ENCODE peak calls at places on chromosomes 5 and 9, in five cellular contexts. W is CD8-positive, alpha-beta T cell; Y is coronary artery; E is MM.1S; H is fibroblast of lung. A is an unnamed sample.

GRCh38 chr5:31916327-31916726 is 257.8 kb downstream of the GOLPH3 start:
- DNase-seq in Y (no peak), E (no peak), H (no peak), W (no peak), A (no peak)

GRCh38 chr5:115806986-115807653 is 9.3 kb downstream of the CDO1 start:
- DNase-seq in W (no peak), E (no peak), H (no peak), Y (no peak), A (no peak)

GRCh38 chr5:112479418-112479817 is 60.3 kb upstream of the EPB41L4A start:
- DNase-seq in W (no peak), E (no peak), Y (no peak), H (peak), A (peak)

GRCh38 chr5:135208555-135209494 is 174.8 kb upstream of the PITX1 start:
- DNase-seq in Y (peak), W (no peak), E (no peak), H (peak), A (peak)

GRCh38 chr9:133956520-133957076 is 35.5 kb downstream of the VAV2 start:
- DNase-seq in E (no peak), H (peak), W (no peak), Y (no peak), A (no peak)

GRCh38 chr5:13553896-13554295 is 390.6 kb downstream of the DNAH5 start:
- DNase-seq in W (no peak), E (peak), Y (no peak), H (peak), A (no peak)

GRCh38 chr5:174816858-174817257 is 92.5 kb downstream of the MSX2 start:
- DNase-seq in E (no peak), Y (no peak), H (no peak), W (no peak), A (no peak)

GRCh38 chr9:130995399-130995941 is 13.5 kb upstream of the LAMC3 start:
- DNase-seq in W (no peak), Y (no peak), E (no peak), H (peak), A (peak)

GRCh38 chr9:96033896-96034295 is 158.4 kb downstream of the ERCC6L2 start:
- DNase-seq in E (no peak), W (no peak), H (no peak), Y (no peak), A (no peak)

GRCh38 chr9:34989946-34990635 is 546 bp downstream of the DNAJB5 start:
- DNase-seq in E (peak), H (peak), W (no peak), Y (peak), A (no peak)

GRCh38 chr5:168822745-168823281 is 243.6 kb upstream of the PANK3 start:
- DNase-seq in Y (no peak), W (no peak), H (peak), E (no peak), A (no peak)

GRCh38 chr5:10891193-10891592 is 130.2 kb upstream of the DAP start:
- DNase-seq in E (no peak), W (no peak), H (no peak), Y (no peak), A (no peak)

GRCh38 chr9:130352081-130352480 is 86.5 kb downstream of the HMCN2 start:
- DNase-seq in E (no peak), H (no peak), Y (no peak), W (no peak), A (no peak)

GRCh38 chr5:115831163-115831768 is 10.1 kb downstream of the ATG12 start:
- DNase-seq in Y (no peak), W (no peak), E (peak), H (peak), A (no peak)

GRCh38 chr9:84339523-84339922 is 1.0 kb downstream of the SLC28A3 start:
- DNase-seq in H (no peak), Y (no peak), W (no peak), E (no peak), A (no peak)

GRCh38 chr5:132094393-132095076 is 20.9 kb downstream of the CSF2 start:
- DNase-seq in E (no peak), W (no peak), H (peak), Y (peak), A (peak)

GRCh38 chr5:66538126-66538525 is 58.1 kb upstream of the MAST4 start:
- DNase-seq in W (no peak), Y (no peak), H (no peak), E (no peak), A (no peak)

GRCh38 chr5:126178521-126178920 is 244.7 kb upstream of the GRAMD2B start:
- DNase-seq in W (no peak), E (no peak), H (peak), Y (no peak), A (peak)

GRCh38 chr5:18236386-18236785 is 602.1 kb downstream of the TAF11L14 start:
- DNase-seq in E (no peak), W (no peak), Y (no peak), H (no peak), A (no peak)

GRCh38 chr9:115132648-115133047 is 14.7 kb upstream of the TNC start:
- DNase-seq in W (no peak), H (peak), E (no peak), Y (no peak), A (no peak)

GRCh38 chr9:36551129-36551528 is 21.6 kb upstream of the MELK start:
- DNase-seq in H (peak), W (no peak), E (no peak), Y (no peak), A (no peak)

GRCh38 chr5:116320486-116320885 is 235.7 kb downstream of the COMMD10 start:
- DNase-seq in E (no peak), Y (no peak), W (no peak), H (peak), A (no peak)

GRCh38 chr5:157602505-157602904 is 26.9 kb upstream of the ADAM19 start:
- DNase-seq in E (no peak), Y (no peak), H (peak), W (no peak), A (no peak)

GRCh38 chr5:56686337-56687198 is 128.8 kb upstream of the MAP3K1 start:
- DNase-seq in W (no peak), Y (no peak), E (peak), H (no peak), A (no peak)

GRCh38 chr5:118806571-118806970 is 181.8 kb downstream of the DTWD2 start:
- DNase-seq in Y (no peak), W (no peak), E (no peak), H (no peak), A (no peak)

GRCh38 chr9:6098431-6098830 is 83.0 kb upstream of the RANBP6 start:
- DNase-seq in H (peak), E (no peak), W (no peak), Y (no peak), A (no peak)

GRCh38 chr5:57216714-57217113 is 42.9 kb downstream of the GPBP1 start:
- DNase-seq in H (peak), W (no peak), E (no peak), Y (no peak), A (no peak)

GRCh38 chr5:54357371-54358058 is 47.1 kb upstream of the ARL15 start:
- DNase-seq in Y (no peak), H (no peak), W (no peak), E (no peak), A (no peak)

GRCh38 chr5:62587737-62588136 is 9.1 kb downstream of the LRRC70 start:
- DNase-seq in E (peak), H (no peak), Y (no peak), W (no peak), A (no peak)

GRCh38 chr5:134025786-134026185 is 21.0 kb upstream of the VDAC1 start:
- DNase-seq in H (no peak), Y (no peak), E (no peak), W (no peak), A (no peak)

GRCh38 chr9:15372385-15373200 is 50.1 kb upstream of the SNAPC3 start:
- DNase-seq in H (peak), Y (no peak), E (no peak), W (no peak), A (no peak)

GRCh38 chr5:132260714-132261615 is 3.5 kb downstream of the PDLIM4 start:
- DNase-seq in W (no peak), H (peak), Y (peak), E (no peak), A (peak)

GRCh38 chr5:167634432-167634831 is 657.0 kb upstream of the WWC1 start:
- DNase-seq in W (no peak), Y (no peak), E (no peak), H (peak), A (no peak)

GRCh38 chr9:107491081-107492053 is 1.8 kb upstream of the KLF4 start:
- DNase-seq in Y (peak), W (no peak), E (no peak), H (peak), A (no peak)

GRCh38 chr5:107670927-107671741 is at the start of gene EFNA5:
- DNase-seq in E (peak), Y (peak), H (peak), W (no peak), A (no peak)

GRCh38 chr9:127568618-127568970 is 43.5 kb upstream of the STXBP1 start:
- DNase-seq in E (no peak), W (no peak), H (no peak), Y (no peak), A (no peak)

GRCh38 chr9:8020161-8020560 is 220.6 kb upstream of the DMAC1 start:
- DNase-seq in Y (no peak), H (no peak), W (no peak), E (no peak), A (no peak)

GRCh38 chr5:141050622-141051525 is at the start of gene PCDHB1:
- DNase-seq in Y (no peak), H (no peak), E (no peak), W (no peak), A (no peak)

DNA sequence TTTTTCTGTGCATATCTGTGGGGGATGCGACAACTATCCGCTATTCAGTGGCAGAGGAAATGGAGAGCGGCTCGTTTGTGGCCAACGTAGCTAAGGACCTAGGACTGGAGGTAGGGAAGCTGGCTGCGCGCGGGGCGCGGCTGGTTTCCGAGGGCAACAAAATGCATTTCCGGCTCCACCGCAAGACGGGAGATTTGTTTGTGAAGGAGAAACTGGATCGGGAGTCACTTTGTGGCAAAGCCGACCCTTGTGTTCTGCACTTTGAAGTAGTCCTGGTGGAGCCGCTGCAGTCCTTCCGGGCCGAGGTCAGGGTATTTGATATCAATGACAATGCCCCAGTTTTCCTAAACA is 327 bp downstream of the PCDHB1 start:
- DNase-seq in E (no peak), W (no peak), H (no peak), Y (no peak), A (no peak)
- H3K4me3 ChIP-seq in E (no peak), W (peak), H (peak), Y (peak), A (no peak)

GRCh38 chr9:89177021-89177400 is 1.6 kb downstream of the SHC3 start:
- DNase-seq in H (peak), Y (no peak), W (no peak), E (no peak), A (no peak)
- H3K4me3 ChIP-seq in H (peak), Y (peak), W (no peak), E (no peak), A (peak)

DNA sequence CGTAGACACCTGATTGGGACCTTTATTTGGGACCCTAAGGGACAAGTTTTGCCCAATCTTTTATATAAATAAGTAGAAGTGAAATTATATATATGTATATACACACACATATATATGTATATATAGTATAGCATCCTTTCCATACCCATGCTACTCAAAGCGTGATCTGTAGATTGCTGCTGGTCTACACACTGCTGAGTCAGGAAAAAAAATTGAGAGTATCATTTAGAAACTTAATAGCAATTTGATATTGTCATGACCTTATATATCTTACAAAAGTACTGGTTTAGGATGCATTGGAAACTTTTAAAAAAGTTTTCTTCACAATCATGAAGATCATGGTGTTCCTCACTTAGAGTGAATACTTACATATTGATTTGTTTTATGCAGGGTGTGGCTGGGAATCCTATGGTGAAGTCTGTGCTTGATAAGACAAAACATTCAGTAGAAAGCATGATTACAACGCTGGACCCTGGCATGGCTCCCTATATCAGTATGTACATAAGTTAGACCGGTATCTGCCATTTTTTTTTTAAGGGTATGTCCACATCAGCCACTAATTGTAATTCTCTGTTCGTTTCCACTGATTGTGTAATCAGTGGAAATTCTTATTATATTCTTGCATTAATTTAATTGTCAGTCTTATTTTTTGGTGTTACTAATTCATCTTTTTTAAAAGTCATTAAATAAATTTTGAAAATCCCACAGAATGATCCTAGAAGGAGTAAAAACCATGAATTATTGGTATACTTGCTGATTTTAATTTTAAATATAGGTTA is 12.7 kb downstream of the PRRC1 start:
- DNase-seq in Y (no peak), H (no peak), W (no peak), E (no peak), A (no peak)
- H3K4me3 ChIP-seq in Y (no peak), H (no peak), W (no peak), E (no peak), A (no peak)

DNA sequence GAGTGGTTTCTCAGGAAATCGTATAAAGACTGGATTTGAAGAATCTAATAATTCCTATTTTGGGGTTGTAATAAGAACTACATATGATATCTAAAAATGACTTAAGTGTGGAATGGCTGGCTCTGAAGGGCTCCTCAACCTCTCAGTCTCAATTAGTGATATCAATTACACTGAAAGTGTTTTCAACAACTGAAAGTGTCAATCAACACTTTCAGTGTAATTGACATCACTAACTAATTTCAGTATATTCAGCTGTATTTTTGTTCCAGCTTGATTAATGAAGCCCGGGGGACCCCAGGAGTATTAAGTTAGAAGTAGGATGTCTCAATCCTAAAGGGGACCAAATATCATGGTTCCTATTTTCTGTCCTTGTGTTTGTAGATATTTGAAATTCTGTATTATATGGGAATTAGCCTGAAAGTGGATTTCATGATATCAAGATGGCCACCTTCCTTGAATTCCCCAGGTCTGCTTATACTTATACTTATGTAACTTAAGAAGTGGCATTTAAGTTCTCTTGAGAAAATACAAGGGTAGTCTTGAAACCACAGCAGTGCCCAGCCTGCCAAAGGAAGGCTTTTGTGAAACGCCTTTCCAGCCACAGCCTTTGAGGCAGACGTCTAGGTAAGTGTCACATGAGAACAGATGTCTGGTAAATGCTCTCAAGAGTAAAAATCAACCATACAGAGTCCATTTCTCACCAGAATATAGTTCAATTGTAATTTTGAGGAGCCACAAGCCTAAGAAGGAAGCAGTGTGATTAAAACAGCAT is 4.6 kb downstream of the BASP1 start:
- DNase-seq in W (no peak), E (peak), Y (no peak), H (peak), A (no peak)
- H3K4me3 ChIP-seq in W (no peak), E (no peak), Y (peak), H (no peak), A (no peak)

GRCh38 chr9:101592788-101593187 is 2.0 kb downstream of the PPP3R2 start:
- DNase-seq in H (no peak), E (no peak), W (no peak), Y (no peak), A (no peak)
- H3K4me3 ChIP-seq in H (no peak), E (no peak), W (no peak), Y (no peak), A (no peak)

GRCh38 chr9:123033864-123034598 is 564 bp downstream of the GPR21 start:
- DNase-seq in E (no peak), H (peak), Y (no peak), W (no peak), A (no peak)
- H3K4me3 ChIP-seq in E (no peak), H (no peak), Y (peak), W (no peak), A (no peak)

GRCh38 chr5:178422400-178422775 is 167.8 kb downstream of the COL23A1 start:
- DNase-seq in H (no peak), Y (no peak), E (no peak), W (peak), A (no peak)

GRCh38 chr5:178419651-178420050 is 170.5 kb downstream of the COL23A1 start:
- DNase-seq in W (no peak), H (no peak), E (no peak), Y (no peak), A (no peak)

GRCh38 chr5:178421699-178422399 is 168.3 kb downstream of the COL23A1 start:
- DNase-seq in H (no peak), Y (no peak), E (no peak), W (peak), A (no peak)

GRCh38 chr5:178420424-178420823 is 169.8 kb downstream of the COL23A1 start:
- DNase-seq in W (no peak), E (no peak), Y (no peak), H (no peak), A (no peak)

DNA sequence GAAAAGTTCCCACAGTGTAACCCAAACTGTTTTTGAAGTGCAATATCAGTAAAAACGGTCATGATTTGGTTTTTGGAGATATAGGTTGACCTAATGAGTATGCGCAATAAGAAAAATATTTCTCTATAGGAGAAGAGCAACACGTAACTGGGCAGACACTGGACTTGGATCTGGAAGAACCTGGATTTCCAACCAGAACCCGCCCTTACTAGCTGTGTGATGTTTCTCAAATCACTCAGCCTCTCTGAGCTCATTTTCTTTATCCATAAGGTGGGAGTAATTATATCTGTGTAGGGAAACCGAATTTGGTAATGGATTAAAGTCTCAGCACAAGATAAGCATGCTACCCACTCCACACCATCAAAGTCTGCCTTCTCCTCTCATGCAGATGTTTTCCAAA is 169.1 kb downstream of the COL23A1 start:
- DNase-seq in H (no peak), E (no peak), W (no peak), Y (no peak), A (no peak)
- H3K4me3 ChIP-seq in H (no peak), E (no peak), W (no peak), Y (no peak), A (no peak)

GRCh38 chr9:33348998-33349397 is 53.4 kb downstream of the AQP7 start:
- DNase-seq in H (no peak), Y (no peak), W (no peak), E (no peak), A (no peak)

GRCh38 chr9:33346564-33346963 is 55.8 kb downstream of the AQP7 start:
- DNase-seq in E (no peak), H (no peak), W (no peak), Y (no peak), A (no peak)

GRCh38 chr9:33340186-33340585 is 49.9 kb downstream of the NFX1 start:
- DNase-seq in E (no peak), H (no peak), Y (no peak), W (no peak), A (no peak)

GRCh38 chr9:33341182-33341581 is 50.9 kb downstream of the NFX1 start:
- DNase-seq in W (no peak), H (no peak), E (no peak), Y (no peak), A (no peak)

DNA sequence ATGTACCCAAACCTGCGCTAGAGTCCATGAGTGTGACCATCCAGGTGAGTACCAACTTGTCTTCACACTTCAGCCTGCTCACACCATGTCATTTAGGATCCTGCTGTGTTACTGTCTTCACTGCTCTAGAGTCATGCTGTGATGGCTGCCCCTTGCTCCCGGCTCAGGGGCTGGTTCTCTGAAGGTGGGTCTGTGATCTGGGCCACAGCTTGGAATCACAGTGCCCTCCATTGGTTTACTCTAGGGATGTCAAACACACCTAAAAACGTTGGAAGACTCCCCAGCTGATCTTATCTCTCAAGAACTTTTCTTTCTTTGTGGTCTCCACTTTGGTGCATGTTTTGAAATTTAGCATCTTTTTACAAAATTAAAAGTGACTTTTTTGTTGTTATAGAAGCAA is 53.8 kb downstream of the NFX1 start:
- DNase-seq in W (no peak), E (no peak), H (no peak), Y (no peak), A (no peak)
- H3K4me3 ChIP-seq in W (no peak), E (no peak), H (no peak), Y (no peak), A (no peak)

GRCh38 chr9:136790640-136791465 is at the start of gene TMEM141:
- DNase-seq in H (peak), E (peak), W (peak), Y (peak), A (peak)
- H3K4me3 ChIP-seq in H (peak), E (peak), W (peak), Y (peak), A (peak)